ENCODE peak calls at places on chromosomes 5 and 9, in seven cellular contexts. X is amniotic stem cell, W is GM13977, Y is memory B cell, A is HTR-8/SVneo, L is hepatic stellate cell, F is lower leg skin. P is an unnamed sample.

GRCh38 chr5:9898319-9898718 is 268.2 kb upstream of the TAS2R1 start:
- DNase-seq in L (peak), F (no peak), X (peak), W (no peak), A (peak), Y (no peak), P (peak)

GRCh38 chr5:96911139-96911538 is 24.7 kb upstream of the LNPEP start:
- DNase-seq in Y (no peak), F (no peak), A (no peak), W (no peak), L (no peak), X (no peak), P (no peak)

GRCh38 chr5:10854526-10855277 is 93.7 kb upstream of the DAP start:
- DNase-seq in L (no peak), X (no peak), A (no peak), F (peak), Y (no peak), W (no peak), P (no peak)

GRCh38 chr5:104297076-104297475 is 734.5 kb upstream of the NUDT12 start:
- DNase-seq in X (no peak), Y (no peak), A (peak), F (no peak), W (no peak), L (no peak), P (peak)

GRCh38 chr5:3600106-3600997 is 4.7 kb downstream of the IRX1 start:
- DNase-seq in X (no peak), F (no peak), Y (no peak), W (peak), A (no peak), L (no peak), P (no peak)

GRCh38 chr5:6448622-6449464 is at the start of gene UBE2QL1:
- DNase-seq in L (no peak), X (no peak), Y (peak), A (peak), W (peak), F (no peak), P (no peak)

GRCh38 chr5:169914766-169915165 is 65.5 kb downstream of the INSYN2B start:
- DNase-seq in F (peak), L (peak), Y (no peak), A (no peak), X (no peak), W (no peak), P (no peak)

GRCh38 chr9:63859475-63860215 is 1425.4 kb downstream of the FOXD4L5 start:
- DNase-seq in L (no peak), W (no peak), Y (peak), A (no peak), X (no peak), F (no peak), P (no peak)

GRCh38 chr9:85302860-85303779 is 438.6 kb downstream of the AGTPBP1 start:
- DNase-seq in Y (no peak), F (no peak), L (no peak), A (no peak), X (no peak), W (no peak), P (no peak)

GRCh38 chr5:14569948-14570691 is 11.5 kb upstream of the OTULINL start:
- DNase-seq in W (no peak), L (no peak), F (no peak), X (no peak), Y (no peak), A (no peak), P (no peak)

GRCh38 chr5:37495668-37496067 is 116.5 kb downstream of the WDR70 start:
- DNase-seq in Y (no peak), F (no peak), W (no peak), A (peak), L (peak), X (peak), P (no peak)

GRCh38 chr9:37761511-37761910 is 7.9 kb downstream of the TRMT10B start:
- DNase-seq in L (no peak), W (no peak), Y (no peak), X (no peak), A (no peak), F (no peak), P (no peak)

GRCh38 chr5:113678924-113679575 is 165.6 kb downstream of the YTHDC2 start:
- DNase-seq in Y (peak), F (no peak), X (no peak), W (peak), A (peak), L (peak), P (no peak)

P was measured in retinal pigment epithelial cell.